ENCODE peak calls at places on chromosomes 6 and 20, in nine cellular contexts. P is tibial artery, A is heart left ventricle, N is DND-41, X is A549, G is MM.1S, I is body of pancreas, E is left ventricle myocardium inferior, H is breast epithelium. Z is an unnamed sample.
A peak's percentile ranks its signal among the peaks of the same experiment; 100 is the strongest.

GRCh38 chr6:111205502-111205901 is 118.2 kb downstream of the SLC16A10 start:
- DNase-seq in N (no peak), G (no peak), H (no peak), P (no peak), A (no peak), E (no peak), I (no peak), X (no peak), Z (no peak)

GRCh38 chr6:17098538-17098937 is 3.3 kb upstream of the STMND1 start:
- DNase-seq in I (no peak), H (no peak), E (no peak), P (no peak), A (no peak), X (no peak), G (no peak), N (no peak), Z (no peak)

GRCh38 chr6:163536770-163537169 is 122.3 kb downstream of the QKI start:
- DNase-seq in N (no peak), P (no peak), I (no peak), G (no peak), X (no peak), H (no peak), A (no peak), E (no peak), Z (no peak)

GRCh38 chr20:51788822-51789221 is 13.5 kb downstream of the SALL4 start:
- DNase-seq in P (no peak), A (no peak), I (no peak), N (no peak), X (no peak), H (no peak), E (no peak), G (no peak), Z (no peak)

GRCh38 chr6:166005401-166005845 is 162.2 kb downstream of the TBXT start:
- DNase-seq in X (peak; percentile 50), P (peak; percentile 54), E (peak; percentile 70), N (no peak), G (no peak), H (no peak), I (peak; percentile 53), A (peak; percentile 77), Z (peak; percentile 67)

GRCh38 chr6:147161974-147162495 is 42.2 kb upstream of the STXBP5 start:
- DNase-seq in I (no peak), A (no peak), N (no peak), G (no peak), E (no peak), X (no peak), H (no peak), P (no peak), Z (no peak)

GRCh38 chr6:26173836-26174144 is 86.6 kb downstream of the HFE start:
- DNase-seq in H (no peak), E (no peak), X (no peak), P (no peak), G (no peak), A (no peak), I (no peak), N (peak; percentile 37), Z (no peak)

GRCh38 chr20:34848597-34848996 is 23.1 kb upstream of the NCOA6 start:
- DNase-seq in X (no peak), I (no peak), G (no peak), E (no peak), P (no peak), A (no peak), H (no peak), N (no peak), Z (no peak)

GRCh38 chr6:166671434-166672061 is 44.5 kb upstream of the RPS6KA2 start:
- DNase-seq in X (no peak), A (no peak), I (peak; percentile 37), N (no peak), H (no peak), P (no peak), G (peak; percentile 43), E (no peak), Z (no peak)

GRCh38 chr20:56731496-56731895 is 102.4 kb downstream of the TFAP2C start:
- DNase-seq in I (no peak), G (no peak), X (no peak), P (no peak), A (no peak), H (no peak), E (no peak), N (no peak), Z (no peak)

GRCh38 chr20:51696304-51697118 is 71.7 kb downstream of the ATP9A start:
- DNase-seq in N (no peak), G (no peak), X (no peak), H (no peak), A (no peak), P (no peak), I (no peak), E (no peak), Z (peak; percentile 51)

GRCh38 chr6:38933426-38933825 is 115.2 kb upstream of the GLP1R start:
- DNase-seq in E (no peak), N (no peak), G (peak; percentile 13), X (peak; percentile 5), A (no peak), I (peak; percentile 13), H (no peak), P (no peak), Z (no peak)

GRCh38 chr6:79301290-79301689 is 66.8 kb upstream of the HMGN3 start:
- DNase-seq in H (no peak), X (no peak), I (no peak), E (no peak), A (no peak), N (no peak), G (no peak), P (no peak), Z (no peak)

GRCh38 chr6:43971776-43972126 is 155.5 kb downstream of the MRPL14 start:
- DNase-seq in H (no peak), N (no peak), G (no peak), A (no peak), E (no peak), I (no peak), P (no peak), X (no peak), Z (no peak)

DNA sequence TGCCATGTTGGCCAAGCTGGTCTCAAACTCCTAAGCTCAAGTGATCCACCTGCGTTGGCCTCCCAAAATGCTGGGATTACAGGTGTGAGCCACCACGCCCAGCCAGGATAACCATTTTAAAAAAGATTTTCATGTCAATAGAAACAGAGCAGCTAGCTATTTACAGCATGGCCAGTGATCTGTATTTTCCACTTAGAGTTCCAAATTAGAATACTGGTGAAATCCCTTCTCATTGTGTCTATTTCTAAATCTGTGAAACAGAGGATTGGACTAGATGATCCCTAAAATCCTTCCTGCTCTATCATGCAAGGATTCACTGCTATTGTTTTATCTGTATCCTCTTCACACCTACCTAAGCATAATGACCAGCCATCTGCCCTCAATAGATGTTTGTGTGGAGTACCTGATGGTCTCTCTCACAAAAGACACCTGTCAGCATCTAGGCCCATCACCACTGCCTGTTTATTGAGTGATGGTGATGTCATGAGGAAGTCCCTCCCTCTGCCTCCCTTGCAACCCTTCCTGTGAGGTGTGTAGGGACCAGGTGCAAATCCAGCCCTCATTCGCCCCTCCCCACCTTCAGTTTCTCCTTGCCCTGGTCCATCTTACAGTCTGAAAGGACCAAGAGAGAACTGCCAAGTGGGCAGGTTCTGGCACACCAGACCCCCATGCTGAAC is 26.5 kb upstream of the SMIM29 start:
- DNase-seq in G (no peak), P (no peak), X (no peak), N (no peak), E (no peak), H (no peak), I (no peak), A (no peak), Z (no peak)
- H3K4me1 ChIP-seq in G (no peaks in the 10 kb centered on the region), P (no peaks in the 10 kb centered on the region), X (no peaks in the 10 kb centered on the region), N (no peaks in the 10 kb centered on the region), E (peaks cover 73% of the 10 kb centered on the region), H (no peaks in the 10 kb centered on the region), I (peaks cover 6% of the 10 kb centered on the region), A (peaks cover 18% of the 10 kb centered on the region), Z (no peaks in the 10 kb centered on the region)

DNA sequence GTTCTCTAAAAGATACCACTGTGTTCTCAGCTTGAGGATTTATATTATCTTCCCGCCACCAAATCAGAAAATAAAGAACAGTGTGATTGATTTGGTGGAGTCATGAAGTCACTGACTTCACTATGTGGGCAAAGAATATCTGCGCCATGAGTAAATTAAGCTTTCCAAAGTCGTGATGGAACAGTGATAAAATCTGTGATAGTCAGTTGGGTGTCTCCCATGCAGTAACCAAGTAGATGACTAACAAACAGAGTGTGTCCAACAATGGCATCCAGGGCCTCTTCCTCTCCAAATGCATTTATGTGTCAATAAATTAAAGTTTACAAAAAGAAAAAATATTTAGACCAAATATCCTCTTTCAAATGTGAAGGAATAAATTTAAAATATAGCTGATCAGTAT is 87.0 kb upstream of the DST start:
- DNase-seq in X (no peak), E (no peak), N (no peak), G (no peak), I (no peak), H (no peak), P (no peak), A (no peak), Z (no peak)
- H3K27ac ChIP-seq in X (peak overlapping the region; percentile 72), E (peak overlapping the region; percentile 40), N (no peak overlapping the region), G (no peak overlapping the region), I (no peak overlapping the region), H (no peak overlapping the region), P (peak overlapping the region; percentile 17), A (no peak overlapping the region), Z (peak overlapping the region; percentile 60)

DNA sequence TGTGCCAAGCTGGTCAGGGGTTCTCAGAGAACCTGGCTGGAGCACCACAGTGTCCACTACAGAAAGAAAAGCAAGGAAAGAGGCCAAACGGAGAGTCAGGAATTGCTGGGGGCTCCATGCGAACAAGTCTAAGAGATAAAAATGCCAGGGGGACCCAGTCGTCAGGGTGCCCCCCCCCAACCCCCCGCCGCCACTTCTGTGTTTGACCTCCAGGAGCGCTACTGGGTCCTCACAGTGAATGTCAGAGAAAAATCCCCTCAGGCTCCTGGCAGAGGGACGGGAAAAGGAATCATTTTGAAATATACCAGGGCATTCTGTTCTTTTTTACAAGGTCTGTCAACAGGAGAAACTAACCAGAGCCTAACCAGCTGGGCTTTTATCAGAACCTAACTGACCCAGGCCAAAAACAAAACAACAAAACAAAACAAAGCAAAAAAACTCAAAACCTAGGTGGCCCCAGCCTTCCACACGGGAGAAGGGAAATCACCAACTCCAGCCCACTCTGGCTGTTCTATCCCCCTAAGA is 17.9 kb upstream of the NELFCD start:
- DNase-seq in E (no peak), X (no peak), A (no peak), N (no peak), I (no peak), P (no peak), H (no peak), G (no peak), Z (no peak)
- TF ChIP-seq CTCF in E (no peak), X (no peak), A (no peak), N (no peak), I (no peak), P (no peak), H (no peak), G (no peak), Z (no peak)

GRCh38 chr20:50536333-50536732 is 26.1 kb downstream of the PTPN1 start:
- DNase-seq in E (no peak), A (no peak), G (no peak), P (no peak), N (no peak), X (no peak), I (no peak), H (no peak), Z (no peak)
- H3K4me1 ChIP-seq in E (peaks cover 68% of the 10 kb centered on the region), A (peaks cover 31% of the 10 kb centered on the region), G (no peaks in the 10 kb centered on the region), P (peaks cover 25% of the 10 kb centered on the region), N (no peaks in the 10 kb centered on the region), X (peaks cover 31% of the 10 kb centered on the region), I (peaks cover 12% of the 10 kb centered on the region), H (peaks cover 4% of the 10 kb centered on the region), Z (peaks cover 8% of the 10 kb centered on the region)